ENCODE peak calls at places on chromosomes 12 and 14, in four cellular contexts. G, Q, J and U are unnamed samples.

GRCh38 chr12:109581856-109582255 is 8.3 kb downstream of the MVK start:
- DNase-seq in G (no peak), Q (no peak), J (no peak), U (no peak)

GRCh38 chr12:111699-112591 is 45.4 kb downstream of the IQSEC3 start:
- DNase-seq in G (no peak), Q (no peak), J (no peak), U (no peak)

GRCh38 chr14:95935228-95935822 is 58.7 kb downstream of the TUNAR start:
- DNase-seq in G (no peak), Q (peak; percentile 14), J (peak; percentile 6), U (no peak)

GRCh38 chr14:86055512-86055911 is 525.6 kb downstream of the FLRT2 start:
- DNase-seq in G (no peak), Q (no peak), J (no peak), U (no peak)

GRCh38 chr14:88385212-88386101 is at the start of gene SPATA7:
- DNase-seq in G (peak; percentile 73), Q (peak; percentile 80), J (peak; percentile 83), U (peak; percentile 24)

GRCh38 chr12:92278378-92278828 is 132.8 kb upstream of the BTG1 start:
- DNase-seq in G (no peak), Q (no peak), J (no peak), U (no peak)

GRCh38 chr12:122406701-122407154 is 15.7 kb downstream of the CLIP1 start:
- DNase-seq in G (no peak), Q (no peak), J (peak; percentile 52), U (no peak)

GRCh38 chr12:113190761-113191160 is 5.2 kb downstream of the RITA1 start:
- DNase-seq in G (peak; percentile 66), Q (peak; percentile 73), J (peak; percentile 43), U (no peak)

GRCh38 chr12:6921996-6922935 is 5.5 kb upstream of the ATN1 start:
- DNase-seq in G (no peak), Q (no peak), J (no peak), U (no peak)

GRCh38 chr14:24298892-24299254 is 707 bp downstream of the DHRS1 start:
- DNase-seq in G (peak; percentile 24), Q (peak; percentile 33), J (peak; percentile 82), U (no peak)

GRCh38 chr14:55625481-55625880 is 45.5 kb downstream of the KTN1 start:
- DNase-seq in G (no peak), Q (no peak), J (no peak), U (no peak)

GRCh38 chr12:26845057-26845666 is 12.2 kb upstream of the ITPR2 start:
- DNase-seq in G (peak; percentile 44), Q (no peak), J (peak; percentile 51), U (peak; percentile 15)

GRCh38 chr14:70917633-70918032 is 10.4 kb downstream of the PCNX1 start:
- DNase-seq in G (no peak), Q (no peak), J (no peak), U (no peak)

DNA sequence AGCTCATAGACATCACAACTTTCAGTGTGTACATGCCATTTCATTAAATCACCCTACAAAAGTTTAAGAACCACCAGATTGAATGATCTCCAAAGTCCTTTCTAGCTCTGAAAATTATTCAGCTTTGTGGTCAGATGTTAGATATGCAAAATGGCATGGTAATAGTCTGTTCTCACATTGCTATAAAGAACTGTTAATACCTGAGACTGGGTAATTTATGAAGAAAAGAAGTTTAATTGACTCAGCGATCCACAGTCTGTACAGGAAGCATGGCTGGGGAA is 94.6 kb upstream of the PWP1 start:
- DNase-seq in G (no peak), Q (no peak), J (no peak), U (no peak)
- TF ChIP-seq POLR2AphosphoS5 in G (no peak), Q (no peak), J (no peak), U (no peak)

GRCh38 chr12:57110189-57111045 is 745 bp downstream of the STAT6 start:
- DNase-seq in G (no peak), Q (peak; percentile 75), J (peak; percentile 77), U (no peak)

GRCh38 chr12:57109207-57110160 is 1.7 kb downstream of the STAT6 start:
- DNase-seq in G (no peak), Q (no peak), J (no peak), U (no peak)

GRCh38 chr12:57105011-57105753 is 6.0 kb downstream of the STAT6 start:
- DNase-seq in G (no peak), Q (no peak), J (no peak), U (no peak)

GRCh38 chr12:57106021-57106708 is 5.0 kb downstream of the STAT6 start:
- DNase-seq in G (no peak), Q (no peak), J (no peak), U (no peak)

GRCh38 chr12:57107456-57107855 is 3.7 kb downstream of the STAT6 start:
- DNase-seq in G (no peak), Q (no peak), J (no peak), U (no peak)
- TF ChIP-seq REST in G (no peak), Q (no peak), J (no peak), U (no peak)

DNA sequence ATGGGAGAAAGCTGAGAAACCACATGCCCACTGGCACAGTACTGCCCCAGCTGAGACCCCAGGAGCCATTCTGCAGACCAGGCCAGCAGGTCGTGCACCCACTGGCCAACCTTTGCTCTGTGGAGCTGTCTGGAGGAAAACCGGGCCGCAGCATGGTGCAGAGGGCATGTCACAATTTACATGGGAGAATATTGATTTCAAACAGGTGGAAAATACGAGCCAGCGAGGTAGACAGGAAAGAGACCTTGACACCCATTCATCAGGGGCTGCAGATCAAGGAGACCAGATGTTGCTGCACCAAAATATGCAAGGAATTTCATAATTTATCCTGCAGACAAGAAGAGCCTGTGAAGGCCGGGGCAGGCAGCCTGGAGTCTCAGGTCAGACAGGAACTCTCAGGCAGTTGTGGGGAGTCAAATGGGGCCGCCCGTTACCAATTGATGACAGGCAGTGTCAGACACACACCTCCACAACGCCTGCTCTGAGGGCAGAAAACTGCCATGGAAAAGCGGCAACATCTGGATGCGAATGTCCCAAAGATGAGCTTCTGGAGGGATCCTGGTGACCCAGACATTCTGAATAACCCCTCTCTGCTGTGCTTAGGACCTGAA is 74.6 kb upstream of the BCL11B start:
- DNase-seq in G (no peak), Q (no peak), J (peak; percentile 27), U (no peak)
- TF ChIP-seq TCF7L2 in G (no peak), Q (no peak), J (no peak), U (no peak)

GRCh38 chr14:28760431-28760996 is 6.1 kb upstream of the FOXG1 start:
- DNase-seq in G (no peak), Q (no peak), J (no peak), U (no peak)
- TF ChIP-seq POLR2AphosphoS5 in G (no peak), Q (no peak), J (no peak), U (no peak)

DNA sequence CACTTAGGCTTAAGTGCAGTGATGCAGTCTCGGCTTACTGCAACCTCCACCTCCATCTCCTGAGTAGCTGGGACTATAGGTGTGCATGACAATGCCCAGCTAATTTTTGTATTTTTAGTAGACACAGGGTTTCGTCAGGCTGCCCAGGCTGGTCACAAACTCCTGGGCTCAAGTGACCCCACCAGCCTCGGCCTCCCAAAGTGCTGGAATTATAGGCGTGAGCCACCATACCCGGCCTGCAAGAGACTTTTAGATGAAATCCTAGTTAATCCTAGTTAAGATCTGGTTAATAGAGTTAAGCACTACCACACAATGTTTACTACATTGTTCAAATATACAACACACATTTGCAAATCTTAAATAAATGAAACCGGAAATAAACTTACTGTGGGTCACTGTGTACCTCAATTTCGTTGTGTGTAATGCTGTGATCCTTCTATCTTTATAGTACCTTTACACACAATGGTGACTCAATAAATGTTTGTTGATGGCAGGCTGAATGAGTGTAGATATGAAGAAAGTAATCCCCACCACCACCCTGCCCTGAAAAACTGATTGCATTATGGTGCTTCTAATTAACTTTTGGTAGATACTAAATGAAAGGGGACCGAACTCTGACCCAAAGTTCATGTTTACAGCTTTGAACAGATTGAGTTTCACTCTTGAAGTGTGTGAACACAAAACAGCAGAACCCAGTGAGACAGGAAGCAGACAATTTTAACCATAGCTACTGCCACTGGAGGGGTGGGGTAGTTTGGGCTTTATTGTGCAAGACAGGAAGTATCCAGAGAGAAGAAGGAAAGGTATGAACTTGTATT is 196.7 kb upstream of the AMIGO2 start:
- DNase-seq in G (no peak), Q (no peak), J (peak; percentile 29), U (no peak)
- TF ChIP-seq REST in G (no peak), Q (no peak), J (no peak), U (no peak)

GRCh38 chr14:60093088-60093487 is 1.4 kb downstream of the PCNX4 start:
- DNase-seq in G (no peak), Q (no peak), J (no peak), U (no peak)

GRCh38 chr14:60090864-60091519 is 731 bp upstream of the PCNX4 start:
- DNase-seq in G (peak; percentile 37), Q (peak; percentile 56), J (no peak), U (no peak)

GRCh38 chr14:60091550-60092511 is at the start of gene PCNX4:
- DNase-seq in G (peak; percentile 98), Q (peak; percentile 84), J (peak; percentile 94), U (peak; percentile 93)

GRCh38 chr14:60093606-60094005 is 1.9 kb downstream of the PCNX4 start:
- DNase-seq in G (no peak), Q (no peak), J (no peak), U (no peak)

DNA sequence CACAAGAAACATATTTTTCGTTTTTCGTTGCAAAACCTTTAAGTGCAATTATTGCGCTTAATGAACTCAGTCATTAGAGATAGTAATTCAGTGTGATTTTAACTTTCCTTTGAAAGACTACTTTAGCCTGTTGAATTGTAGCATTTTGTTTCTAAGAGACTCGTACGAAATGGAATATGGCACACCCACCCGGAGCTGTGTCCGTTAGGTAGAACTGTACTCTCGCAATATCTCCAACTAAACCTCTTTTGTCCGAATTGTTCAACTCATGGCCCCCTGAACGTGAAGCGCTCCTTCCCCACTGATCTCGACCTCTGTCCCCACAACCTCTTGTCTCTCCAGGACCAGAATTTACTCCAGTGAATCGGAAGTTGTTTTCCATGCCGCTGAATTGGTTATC is 793 bp downstream of the PCNX4 start:
- DNase-seq in G (no peak), Q (peak; percentile 8), J (peak; percentile 39), U (no peak)
- TF ChIP-seq TCF7L2 in G (no peak), Q (no peak), J (no peak), U (no peak)